ENCODE peak calls at places on chromosome 12, in nine cellular contexts. One of them, this sample, is unnamed.

GRCh38 chr12:106135781-106136180 is 3.0 kb downstream of the NUAK1 start:
- DNase-seq in heart left ventricle: no peak
- DNase-seq in transverse colon: no peak
- DNase-seq in spleen: no peak
- DNase-seq in right lobe of liver: no peak
- DNase-seq in vagina: no peak
- DNase-seq in IMR-90: peak
- DNase-seq in stomach: no peak
- DNase-seq in endothelial cell of umbilical vein: peak
- DNase-seq in this sample: no peak

GRCh38 chr12:31325524-31325875 is 450 bp downstream of the SINHCAF start:
- DNase-seq in right lobe of liver: peak
- DNase-seq in spleen: peak
- DNase-seq in IMR-90: no peak
- DNase-seq in endothelial cell of umbilical vein: no peak
- DNase-seq in heart left ventricle: peak
- DNase-seq in vagina: no peak
- DNase-seq in transverse colon: no peak
- DNase-seq in stomach: peak
- DNase-seq in this sample: no peak

GRCh38 chr12:21985155-21985554 is 43.9 kb upstream of the ABCC9 start:
- DNase-seq in endothelial cell of umbilical vein: no peak
- DNase-seq in heart left ventricle: no peak
- DNase-seq in transverse colon: no peak
- DNase-seq in stomach: no peak
- DNase-seq in IMR-90: peak
- DNase-seq in right lobe of liver: no peak
- DNase-seq in vagina: no peak
- DNase-seq in spleen: no peak
- DNase-seq in this sample: no peak

GRCh38 chr12:124661382-124661781 is 94.0 kb upstream of the NCOR2 start:
- DNase-seq in vagina: no peak
- DNase-seq in endothelial cell of umbilical vein: no peak
- DNase-seq in right lobe of liver: no peak
- DNase-seq in heart left ventricle: no peak
- DNase-seq in transverse colon: no peak
- DNase-seq in spleen: no peak
- DNase-seq in stomach: no peak
- DNase-seq in IMR-90: no peak
- DNase-seq in this sample: no peak

GRCh38 chr12:47837190-47838171 is 17.8 kb upstream of the HDAC7 start:
- DNase-seq in right lobe of liver: peak
- DNase-seq in endothelial cell of umbilical vein: peak
- DNase-seq in IMR-90: peak
- DNase-seq in heart left ventricle: peak
- DNase-seq in transverse colon: peak
- DNase-seq in vagina: no peak
- DNase-seq in spleen: peak
- DNase-seq in stomach: peak
- DNase-seq in this sample: peak

GRCh38 chr12:131091413-131091975 is 137.8 kb downstream of the ADGRD1 start:
- DNase-seq in spleen: no peak
- DNase-seq in stomach: no peak
- DNase-seq in IMR-90: no peak
- DNase-seq in vagina: no peak
- DNase-seq in transverse colon: peak
- DNase-seq in heart left ventricle: no peak
- DNase-seq in endothelial cell of umbilical vein: no peak
- DNase-seq in right lobe of liver: peak
- DNase-seq in this sample: no peak

GRCh38 chr12:54401127-54401526 is 16.6 kb upstream of the ZNF385A start:
- DNase-seq in stomach: no peak
- DNase-seq in right lobe of liver: no peak
- DNase-seq in spleen: no peak
- DNase-seq in vagina: no peak
- DNase-seq in transverse colon: no peak
- DNase-seq in IMR-90: no peak
- DNase-seq in endothelial cell of umbilical vein: no peak
- DNase-seq in heart left ventricle: no peak
- DNase-seq in this sample: no peak

GRCh38 chr12:47247418-47247817 is 167.7 kb upstream of the AMIGO2 start:
- DNase-seq in endothelial cell of umbilical vein: no peak
- DNase-seq in stomach: peak
- DNase-seq in right lobe of liver: peak
- DNase-seq in vagina: no peak
- DNase-seq in heart left ventricle: no peak
- DNase-seq in transverse colon: peak
- DNase-seq in spleen: no peak
- DNase-seq in IMR-90: no peak
- DNase-seq in this sample: no peak

GRCh38 chr12:127991408-127991940 is 275.5 kb upstream of the TMEM132C start:
- DNase-seq in right lobe of liver: no peak
- DNase-seq in stomach: no peak
- DNase-seq in transverse colon: no peak
- DNase-seq in vagina: no peak
- DNase-seq in IMR-90: no peak
- DNase-seq in heart left ventricle: no peak
- DNase-seq in endothelial cell of umbilical vein: no peak
- DNase-seq in spleen: no peak
- DNase-seq in this sample: no peak

GRCh38 chr12:45726594-45727300 is 2.8 kb upstream of the ARID2 start:
- DNase-seq in transverse colon: peak
- DNase-seq in stomach: peak
- DNase-seq in IMR-90: peak
- DNase-seq in spleen: peak
- DNase-seq in vagina: no peak
- DNase-seq in right lobe of liver: peak
- DNase-seq in heart left ventricle: peak
- DNase-seq in endothelial cell of umbilical vein: no peak
- DNase-seq in this sample: peak

GRCh38 chr12:90036641-90037040 is 328.0 kb upstream of the ATP2B1 start:
- DNase-seq in stomach: no peak
- DNase-seq in heart left ventricle: no peak
- DNase-seq in right lobe of liver: no peak
- DNase-seq in spleen: no peak
- DNase-seq in endothelial cell of umbilical vein: peak
- DNase-seq in IMR-90: peak
- DNase-seq in transverse colon: no peak
- DNase-seq in vagina: no peak
- DNase-seq in this sample: peak

GRCh38 chr12:110937104-110937641 is 16.8 kb upstream of the MYL2 start:
- DNase-seq in spleen: peak
- DNase-seq in transverse colon: peak
- DNase-seq in right lobe of liver: peak
- DNase-seq in IMR-90: peak
- DNase-seq in vagina: no peak
- DNase-seq in stomach: peak
- DNase-seq in endothelial cell of umbilical vein: peak
- DNase-seq in heart left ventricle: peak
- DNase-seq in this sample: peak

GRCh38 chr12:33514893-33515292 is 75.3 kb upstream of the SYT10 start:
- DNase-seq in spleen: no peak
- DNase-seq in IMR-90: no peak
- DNase-seq in transverse colon: no peak
- DNase-seq in endothelial cell of umbilical vein: no peak
- DNase-seq in stomach: no peak
- DNase-seq in heart left ventricle: no peak
- DNase-seq in vagina: no peak
- DNase-seq in right lobe of liver: no peak
- DNase-seq in this sample: peak

GRCh38 chr12:23025372-23026021 is 400.5 kb downstream of the ETNK1 start:
- DNase-seq in right lobe of liver: no peak
- DNase-seq in vagina: no peak
- DNase-seq in IMR-90: no peak
- DNase-seq in endothelial cell of umbilical vein: no peak
- DNase-seq in spleen: no peak
- DNase-seq in heart left ventricle: no peak
- DNase-seq in transverse colon: no peak
- DNase-seq in stomach: no peak
- DNase-seq in this sample: no peak

GRCh38 chr12:38720661-38721060 is 184.7 kb downstream of the CPNE8 start:
- DNase-seq in right lobe of liver: no peak
- DNase-seq in vagina: no peak
- DNase-seq in transverse colon: no peak
- DNase-seq in heart left ventricle: no peak
- DNase-seq in IMR-90: no peak
- DNase-seq in endothelial cell of umbilical vein: no peak
- DNase-seq in stomach: no peak
- DNase-seq in spleen: no peak
- DNase-seq in this sample: no peak

GRCh38 chr12:107492393-107493134 is 193.0 kb upstream of the PWP1 start:
- DNase-seq in stomach: no peak
- DNase-seq in transverse colon: peak
- DNase-seq in heart left ventricle: peak
- DNase-seq in IMR-90: no peak
- DNase-seq in right lobe of liver: no peak
- DNase-seq in endothelial cell of umbilical vein: no peak
- DNase-seq in vagina: no peak
- DNase-seq in spleen: no peak
- DNase-seq in this sample: peak

DNA sequence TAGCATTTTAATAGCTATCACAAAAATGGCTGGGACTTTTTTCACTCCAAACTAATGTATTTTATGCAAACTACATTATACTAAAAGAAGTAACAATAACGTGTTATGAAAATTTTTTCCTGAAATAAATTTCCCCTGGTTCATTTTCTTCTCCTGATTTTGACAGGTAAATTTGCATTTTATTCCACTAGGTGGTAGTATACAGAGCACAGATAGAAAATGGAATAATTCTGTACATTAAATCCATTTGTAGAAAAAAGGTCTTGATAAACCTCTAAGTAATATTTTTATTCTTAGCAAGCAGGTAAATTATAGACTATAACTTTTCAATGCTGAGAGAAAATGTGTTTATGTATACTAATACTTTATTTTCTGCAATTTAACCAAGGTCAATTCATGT is 96.5 kb downstream of the BCAT1 start:
- DNase-seq in stomach: no peak
- DNase-seq in right lobe of liver: no peak
- DNase-seq in heart left ventricle: no peak
- DNase-seq in IMR-90: no peak
- DNase-seq in endothelial cell of umbilical vein: peak
- DNase-seq in vagina: no peak
- DNase-seq in transverse colon: no peak
- DNase-seq in spleen: no peak
- DNase-seq in this sample: no peak
- TF ChIP-seq CTCF in stomach: no peak
- TF ChIP-seq CTCF in right lobe of liver: peak
- TF ChIP-seq CTCF in heart left ventricle: peak
- TF ChIP-seq CTCF in IMR-90: peak
- TF ChIP-seq CTCF in endothelial cell of umbilical vein: no peak
- TF ChIP-seq CTCF in vagina: no peak
- TF ChIP-seq CTCF in transverse colon: no peak
- TF ChIP-seq CTCF in spleen: no peak
- TF ChIP-seq CTCF in this sample: peak

DNA sequence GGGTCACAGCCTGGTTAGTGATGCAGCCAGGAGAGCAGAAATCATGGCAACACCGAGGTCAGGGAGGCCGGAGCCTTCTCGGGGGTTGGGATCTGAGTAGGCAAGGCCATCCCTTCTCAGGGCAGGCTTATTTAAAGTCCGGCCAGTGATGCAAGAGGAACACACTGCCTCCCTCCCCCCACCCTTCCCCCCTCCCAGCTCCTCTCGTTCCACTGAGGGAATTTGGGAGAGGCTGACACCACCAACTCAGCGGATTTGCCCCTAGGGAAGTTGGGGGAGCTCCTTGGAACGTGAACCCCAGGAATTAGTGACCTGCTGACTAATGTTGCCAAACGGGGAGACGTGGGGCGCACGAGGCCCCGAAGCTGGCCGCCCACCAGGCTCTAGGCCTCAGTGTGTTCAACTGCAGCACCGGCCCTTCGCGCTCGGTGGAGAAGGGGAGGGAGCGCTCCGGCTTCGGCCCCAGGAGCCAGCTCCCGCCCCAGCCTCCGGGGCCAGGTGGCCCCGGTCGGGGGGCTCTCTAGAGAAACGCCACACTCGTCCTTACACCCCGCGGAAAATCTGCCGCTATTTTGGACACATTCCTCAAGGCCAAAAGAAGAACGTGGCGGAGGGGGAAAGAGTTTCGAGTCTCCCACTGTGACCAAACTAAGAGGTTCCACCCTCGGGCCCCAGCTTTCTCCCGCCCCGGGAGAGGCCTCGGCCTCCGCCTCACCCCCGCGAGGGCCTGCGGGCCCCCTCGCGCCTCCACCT is 1.6 kb downstream of the CTDSP2 start:
- DNase-seq in heart left ventricle: peak
- DNase-seq in right lobe of liver: peak
- DNase-seq in transverse colon: peak
- DNase-seq in spleen: peak
- DNase-seq in endothelial cell of umbilical vein: no peak
- DNase-seq in vagina: no peak
- DNase-seq in stomach: peak
- DNase-seq in IMR-90: peak
- DNase-seq in this sample: peak
- TF ChIP-seq POLR2A in heart left ventricle: peak
- TF ChIP-seq POLR2A in right lobe of liver: no peak
- TF ChIP-seq POLR2A in transverse colon: peak
- TF ChIP-seq POLR2A in spleen: no peak
- TF ChIP-seq POLR2A in endothelial cell of umbilical vein: no peak
- TF ChIP-seq POLR2A in vagina: peak
- TF ChIP-seq POLR2A in stomach: no peak
- TF ChIP-seq POLR2A in IMR-90: peak
- TF ChIP-seq POLR2A in this sample: no peak

GRCh38 chr12:14399871-14400270 is 34.4 kb downstream of the ATF7IP start:
- DNase-seq in endothelial cell of umbilical vein: peak
- DNase-seq in heart left ventricle: no peak
- DNase-seq in vagina: no peak
- DNase-seq in stomach: no peak
- DNase-seq in transverse colon: no peak
- DNase-seq in spleen: no peak
- DNase-seq in right lobe of liver: no peak
- DNase-seq in IMR-90: peak
- DNase-seq in this sample: no peak
- TF ChIP-seq CTCF in endothelial cell of umbilical vein: no peak
- TF ChIP-seq CTCF in heart left ventricle: no peak
- TF ChIP-seq CTCF in vagina: no peak
- TF ChIP-seq CTCF in stomach: no peak
- TF ChIP-seq CTCF in transverse colon: no peak
- TF ChIP-seq CTCF in spleen: no peak
- TF ChIP-seq CTCF in right lobe of liver: no peak
- TF ChIP-seq CTCF in IMR-90: no peak
- TF ChIP-seq CTCF in this sample: no peak

DNA sequence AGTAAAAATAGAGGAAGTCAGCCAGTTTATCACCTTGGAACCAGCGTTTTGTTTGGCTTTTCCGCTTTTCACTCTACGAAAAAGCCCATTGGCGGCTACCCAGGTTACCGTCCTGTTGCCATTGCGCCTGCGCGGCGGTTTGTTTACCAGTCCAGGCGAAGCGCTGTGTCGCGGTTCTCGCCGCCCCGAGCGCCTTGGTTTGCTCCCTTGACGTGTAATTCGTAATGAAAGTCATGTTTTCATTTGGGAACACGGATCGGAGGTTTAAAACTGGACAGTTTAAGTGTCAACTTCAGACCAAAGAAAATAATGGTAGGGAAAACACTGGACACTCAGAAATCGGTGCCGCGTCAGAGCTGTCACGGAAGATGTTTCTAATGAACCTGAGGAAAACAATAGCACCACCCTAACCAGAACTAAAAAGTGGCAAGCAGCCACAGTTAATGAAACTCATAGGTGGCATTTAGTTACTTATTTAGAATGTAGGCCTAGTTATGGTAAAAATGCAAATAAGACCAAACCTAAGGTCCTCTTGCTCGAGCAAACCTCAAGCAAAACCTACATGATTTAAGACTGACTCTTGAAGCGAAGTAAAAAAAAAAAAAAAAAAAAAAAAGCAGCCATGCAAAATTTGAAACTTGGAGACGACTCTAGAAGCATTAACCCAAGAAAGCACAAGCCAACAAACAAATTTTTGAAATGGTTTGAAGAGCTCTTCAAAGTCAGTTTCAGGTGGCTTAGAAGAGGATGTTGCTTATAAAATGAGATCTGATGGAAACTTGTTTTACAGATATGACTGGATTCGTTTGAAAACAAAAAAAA is 790 bp upstream of the GPR19 start:
- DNase-seq in endothelial cell of umbilical vein: peak
- DNase-seq in spleen: peak
- DNase-seq in stomach: peak
- DNase-seq in heart left ventricle: peak
- DNase-seq in right lobe of liver: peak
- DNase-seq in transverse colon: peak
- DNase-seq in vagina: no peak
- DNase-seq in IMR-90: peak
- DNase-seq in this sample: peak
- TF ChIP-seq POLR2A in endothelial cell of umbilical vein: peak
- TF ChIP-seq POLR2A in spleen: no peak
- TF ChIP-seq POLR2A in stomach: no peak
- TF ChIP-seq POLR2A in heart left ventricle: peak
- TF ChIP-seq POLR2A in right lobe of liver: peak
- TF ChIP-seq POLR2A in transverse colon: peak
- TF ChIP-seq POLR2A in vagina: peak
- TF ChIP-seq POLR2A in IMR-90: peak
- TF ChIP-seq POLR2A in this sample: peak

This sample was measured in NB4.